ENCODE peak calls at places on chromosomes 16 and 17, in seven cellular contexts. M is neuronal stem cell, Q is mesendoderm, G is mesenchymal stem cell, T is H9, C is H1, J is trophoblast cell. I is an unnamed sample.

GRCh38 chr17:31310260-31310659 is 3.6 kb downstream of the EVI2B start:
- DNase-seq in M (no peak), Q (no peak), G (no peak), T (no peak), C (no peak), J (no peak), I (no peak)

GRCh38 chr17:18963126-18964017 is 11.4 kb downstream of the SLC5A10 start:
- DNase-seq in M (no peak), Q (no peak), G (no peak), T (no peak), C (no peak), J (no peak), I (peak; percentile 50)

GRCh38 chr16:50581830-50582229 is 33.6 kb downstream of the NKD1 start:
- DNase-seq in M (no peak), Q (no peak), G (no peak), T (no peak), C (no peak), J (no peak), I (no peak)

GRCh38 chr16:25140459-25140858 is 28.9 kb downstream of the LCMT1 start:
- DNase-seq in M (no peak), Q (peak; percentile 63), G (no peak), T (no peak), C (no peak), J (peak; percentile 88), I (peak; percentile 14)

GRCh38 chr17:79612468-79613194 is 1.8 kb upstream of the RBFOX3 start:
- DNase-seq in M (peak; percentile 69), Q (peak; percentile 80), G (no peak), T (peak; percentile 96), C (peak; percentile 97), J (peak; percentile 41), I (peak; percentile 5)

GRCh38 chr17:64155751-64156544 is 26.0 kb upstream of the ERN1 start:
- DNase-seq in M (no peak), Q (no peak), G (peak; percentile 9), T (no peak), C (no peak), J (no peak), I (peak; percentile 61)

GRCh38 chr17:42101513-42102292 is 3.4 kb upstream of the ZNF385C start:
- DNase-seq in M (peak; percentile 68), Q (peak; percentile 79), G (peak; percentile 50), T (peak; percentile 96), C (peak; percentile 100), J (peak; percentile 87), I (peak; percentile 57)

GRCh38 chr17:44217738-44218343 is 1.6 kb downstream of the UBTF start:
- DNase-seq in M (no peak), Q (no peak), G (peak; percentile 8), T (no peak), C (no peak), J (no peak), I (no peak)

GRCh38 chr17:64106918-64107317 is 23.0 kb downstream of the ERN1 start:
- DNase-seq in M (no peak), Q (no peak), G (no peak), T (no peak), C (no peak), J (no peak), I (no peak)

GRCh38 chr17:37340804-37341203 is 35.0 kb upstream of the C17orf78 start:
- DNase-seq in M (no peak), Q (no peak), G (no peak), T (no peak), C (no peak), J (no peak), I (no peak)

GRCh38 chr16:85490971-85491771 is 122.0 kb upstream of the GSE1 start:
- DNase-seq in M (no peak), Q (peak; percentile 56), G (no peak), T (peak; percentile 60), C (peak; percentile 89), J (peak; percentile 50), I (no peak)

GRCh38 chr17:73411330-73411747 is 99.5 kb upstream of the CDC42EP4 start:
- DNase-seq in M (no peak), Q (no peak), G (no peak), T (peak; percentile 21), C (no peak), J (no peak), I (no peak)

GRCh38 chr16:84463221-84463620 is 41.2 kb downstream of the MEAK7 start:
- DNase-seq in M (no peak), Q (no peak), G (no peak), T (peak; percentile 17), C (no peak), J (no peak), I (no peak)

GRCh38 chr16:25089346-25089745 is 22.2 kb upstream of the LCMT1 start:
- DNase-seq in M (no peak), Q (no peak), G (no peak), T (no peak), C (no peak), J (peak; percentile 70), I (no peak)

GRCh38 chr16:24700549-24701392 is 28.7 kb upstream of the TNRC6A start:
- DNase-seq in M (no peak), Q (peak; percentile 95), G (peak; percentile 94), T (peak; percentile 77), C (no peak), J (peak; percentile 39), I (peak; percentile 98)

GRCh38 chr16:68090526-68090925 is 5.4 kb downstream of the NFATC3 start:
- DNase-seq in M (no peak), Q (no peak), G (no peak), T (no peak), C (no peak), J (no peak), I (no peak)

GRCh38 chr16:72649254-72649944 is 398.5 kb downstream of the ZFHX3 start:
- DNase-seq in M (no peak), Q (no peak), G (no peak), T (no peak), C (no peak), J (no peak), I (no peak)

GRCh38 chr16:4749700-4750257 is 15.4 kb downstream of the DNAAF8 start:
- DNase-seq in M (no peak), Q (no peak), G (no peak), T (no peak), C (no peak), J (no peak), I (no peak)

GRCh38 chr16:4748682-4749411 is 14.5 kb downstream of the DNAAF8 start:
- DNase-seq in M (no peak), Q (no peak), G (no peak), T (no peak), C (no peak), J (no peak), I (no peak)

GRCh38 chr16:4752351-4753100 is 14.4 kb downstream of the ZNF500 start:
- DNase-seq in M (no peak), Q (no peak), G (no peak), T (no peak), C (no peak), J (no peak), I (no peak)

GRCh38 chr16:4753227-4753626 is 13.7 kb downstream of the ZNF500 start:
- DNase-seq in M (no peak), Q (no peak), G (no peak), T (no peak), C (no peak), J (no peak), I (no peak)

DNA sequence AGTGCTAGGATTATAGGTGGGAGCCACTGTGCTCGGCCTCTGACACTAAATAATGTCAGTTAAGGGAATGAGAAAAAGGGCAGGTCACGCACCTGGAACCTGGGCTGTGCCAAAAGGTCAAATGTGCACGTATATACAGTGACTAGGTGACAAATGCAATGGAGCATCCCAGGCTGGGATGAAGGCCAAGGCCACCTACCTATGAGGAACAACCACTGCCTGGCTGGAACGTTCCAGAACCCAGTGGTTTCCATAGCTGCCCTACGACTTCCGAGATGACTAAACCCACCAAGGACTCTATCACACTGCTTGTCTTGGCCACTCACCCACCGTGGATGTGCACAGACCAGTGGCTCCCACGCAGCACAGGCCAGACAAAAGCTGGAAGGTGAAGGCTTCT is 16.1 kb downstream of the ZNF500 start:
- DNase-seq in M (no peak), Q (no peak), G (no peak), T (no peak), C (no peak), J (no peak), I (no peak)
- H3K18ac ChIP-seq in M (no peak overlapping the region), Q (no peak overlapping the region), G (no peak overlapping the region), T (no peak overlapping the region), C (no peak overlapping the region), J (no peak overlapping the region), I (no peak overlapping the region)

GRCh38 chr16:13112639-13113038 is 211.2 kb downstream of the SHISA9 start:
- DNase-seq in M (peak; percentile 67), Q (no peak), G (no peak), T (no peak), C (no peak), J (no peak), I (no peak)

GRCh38 chr16:13118091-13118490 is 216.7 kb downstream of the SHISA9 start:
- DNase-seq in M (no peak), Q (no peak), G (no peak), T (no peak), C (no peak), J (no peak), I (no peak)

GRCh38 chr16:13111747-13112146 is 210.3 kb downstream of the SHISA9 start:
- DNase-seq in M (no peak), Q (no peak), G (no peak), T (no peak), C (no peak), J (no peak), I (no peak)

GRCh38 chr16:13110124-13110796 is 208.9 kb downstream of the SHISA9 start:
- DNase-seq in M (peak; percentile 63), Q (peak; percentile 98), G (peak; percentile 71), T (peak; percentile 56), C (no peak), J (peak; percentile 72), I (no peak)

GRCh38 chr16:13113786-13114185 is 212.4 kb downstream of the SHISA9 start:
- DNase-seq in M (no peak), Q (no peak), G (no peak), T (no peak), C (no peak), J (no peak), I (no peak)
- H3K18ac ChIP-seq in M (no peak overlapping the region), Q (peak overlapping the region; percentile 3), G (no peak overlapping the region), T (no peak overlapping the region), C (no peak overlapping the region), J (no peak overlapping the region), I (no peak overlapping the region)

GRCh38 chr17:81323083-81323369 is 27.9 kb upstream of the SLC38A10 start:
- DNase-seq in M (no peak), Q (no peak), G (no peak), T (no peak), C (no peak), J (no peak), I (no peak)

GRCh38 chr17:81324177-81324905 is 29.2 kb upstream of the SLC38A10 start:
- DNase-seq in M (no peak), Q (no peak), G (no peak), T (no peak), C (no peak), J (no peak), I (no peak)

GRCh38 chr17:81323411-81323868 is 28.3 kb upstream of the SLC38A10 start:
- DNase-seq in M (no peak), Q (no peak), G (no peak), T (no peak), C (no peak), J (no peak), I (no peak)

GRCh38 chr17:81325057-81325973 is 30.2 kb upstream of the SLC38A10 start:
- DNase-seq in M (no peak), Q (no peak), G (no peak), T (no peak), C (no peak), J (no peak), I (no peak)

GRCh38 chr17:81322271-81323082 is 27.4 kb upstream of the SLC38A10 start:
- DNase-seq in M (no peak), Q (peak; percentile 54), G (no peak), T (no peak), C (peak; percentile 71), J (no peak), I (no peak)
- H3K18ac ChIP-seq in M (peak overlapping the region; percentile 59), Q (no peak overlapping the region), G (no peak overlapping the region), T (no peak overlapping the region), C (no peak overlapping the region), J (no peak overlapping the region), I (no peak overlapping the region)

GRCh38 chr17:82349287-82349701 is 9.8 kb upstream of the TEX19 start:
- DNase-seq in M (no peak), Q (no peak), G (no peak), T (no peak), C (no peak), J (no peak), I (no peak)
- H3K18ac ChIP-seq in M (no peak overlapping the region), Q (no peak overlapping the region), G (no peak overlapping the region), T (no peak overlapping the region), C (no peak overlapping the region), J (no peak overlapping the region), I (no peak overlapping the region)